ENCODE peak calls at places on chromosomes 16 and 17, in four cellular contexts. V is CD8-positive, alpha-beta memory T cell; E is K562; S is testis. G is an unnamed sample. For H3K9me3, the result is how much of the 10 kb centered on the place peaks cover.

GRCh38 chr16:84387021-84387420 is 18.7 kb downstream of the ATP2C2 start:
- DNase-seq in S (no peak), V (no peak), E (no peak), G (peak)

GRCh38 chr17:81429353-81429774 is 34.1 kb downstream of the BAHCC1 start:
- DNase-seq in V (no peak), E (no peak), S (peak), G (peak)

GRCh38 chr17:40541060-40541872 is 24.0 kb downstream of the CCR7 start:
- DNase-seq in S (no peak), E (no peak), V (peak), G (peak)

GRCh38 chr16:12348733-12349704 is 372.5 kb downstream of the SNX29 start:
- DNase-seq in S (no peak), E (no peak), V (no peak), G (no peak)

GRCh38 chr17:82843904-82844640 is 4.2 kb upstream of the ZNF750 start:
- DNase-seq in V (no peak), S (no peak), E (no peak), G (no peak)

GRCh38 chr17:66602659-66603363 is 232.1 kb upstream of the CACNG5 start:
- DNase-seq in E (no peak), V (no peak), S (no peak), G (no peak)

GRCh38 chr17:2085648-2085949 is 30.7 kb downstream of the HIC1 start:
- DNase-seq in E (no peak), V (no peak), S (no peak), G (no peak)

GRCh38 chr16:4733747-4734062 is 366 bp downstream of the ANKS3 start:
- DNase-seq in V (no peak), S (no peak), E (peak), G (no peak)

GRCh38 chr16:2692948-2693651 is 10.8 kb downstream of the KCTD5 start:
- DNase-seq in E (no peak), S (peak), V (no peak), G (no peak)

GRCh38 chr16:87117936-87118335 is 199.3 kb downstream of the C16orf95 start:
- DNase-seq in V (no peak), S (no peak), E (no peak), G (no peak)

GRCh38 chr16:539901-540530 is 12.5 kb downstream of the CAPN15 start:
- DNase-seq in E (no peak), V (no peak), S (no peak), G (no peak)

GRCh38 chr17:57104461-57105175 is 19.6 kb downstream of the AKAP1 start:
- DNase-seq in E (no peak), S (no peak), V (no peak), G (no peak)

GRCh38 chr16:68713430-68713829 is 23.7 kb upstream of the CDH1 start:
- DNase-seq in V (no peak), E (no peak), S (no peak), G (no peak)

GRCh38 chr17:76382803-76383644 is 1.4 kb upstream of the SPHK1 start:
- DNase-seq in V (peak), E (peak), S (no peak), G (peak)

GRCh38 chr17:82822281-82822680 is 17.5 kb downstream of the ZNF750 start:
- DNase-seq in S (no peak), V (no peak), E (no peak), G (no peak)

GRCh38 chr16:88649195-88649923 is 1.5 kb downstream of the CYBA start:
- DNase-seq in S (no peak), V (no peak), E (no peak), G (peak)

GRCh38 chr17:28033972-28034714 is 8.3 kb upstream of the NLK start:
- DNase-seq in E (peak), S (no peak), V (no peak), G (no peak)

GRCh38 chr16:35295856-35296255 is 1836.4 kb downstream of the TP53TG3F start:
- DNase-seq in V (no peak), S (no peak), E (no peak), G (no peak)
- H3K9me3 ChIP-seq in V (under half), S (under half), E (under half), G (under half)

DNA sequence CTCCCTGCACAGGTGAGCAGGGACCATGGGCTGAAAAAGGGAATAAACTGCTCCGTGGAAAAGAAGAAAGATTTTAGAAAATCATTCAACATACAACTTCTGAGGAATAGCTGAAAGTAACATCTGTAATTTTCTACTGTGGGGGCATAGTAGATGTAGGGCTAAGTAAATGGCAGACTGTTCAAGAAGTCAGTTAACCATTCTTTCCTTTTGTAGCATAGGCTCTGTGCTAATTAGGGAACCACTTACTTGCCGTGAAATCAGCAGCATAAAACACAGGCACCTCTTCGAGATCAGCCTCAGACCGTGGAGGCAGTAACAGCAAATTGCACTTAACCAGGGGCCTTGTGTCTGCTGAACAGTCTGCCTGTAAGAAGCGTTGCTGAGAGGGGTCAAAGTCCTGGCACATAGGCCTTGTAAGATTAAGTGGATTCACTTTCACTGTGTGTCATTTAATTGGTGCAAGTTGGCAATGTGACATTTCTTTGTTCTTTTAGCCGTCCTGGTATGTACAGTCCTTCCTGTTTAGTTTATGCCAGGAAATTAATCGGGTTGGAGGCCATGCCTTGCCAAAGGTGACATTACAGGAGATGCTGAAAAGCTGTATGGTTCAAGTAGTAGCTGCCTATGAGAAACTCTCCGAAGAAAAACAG is 10.4 kb downstream of the COG1 start:
- DNase-seq in E (no peak), V (no peak), S (no peak), G (no peak)
- H3K4me3 ChIP-seq in E (no peak), V (no peak), S (no peak), G (no peak)

DNA sequence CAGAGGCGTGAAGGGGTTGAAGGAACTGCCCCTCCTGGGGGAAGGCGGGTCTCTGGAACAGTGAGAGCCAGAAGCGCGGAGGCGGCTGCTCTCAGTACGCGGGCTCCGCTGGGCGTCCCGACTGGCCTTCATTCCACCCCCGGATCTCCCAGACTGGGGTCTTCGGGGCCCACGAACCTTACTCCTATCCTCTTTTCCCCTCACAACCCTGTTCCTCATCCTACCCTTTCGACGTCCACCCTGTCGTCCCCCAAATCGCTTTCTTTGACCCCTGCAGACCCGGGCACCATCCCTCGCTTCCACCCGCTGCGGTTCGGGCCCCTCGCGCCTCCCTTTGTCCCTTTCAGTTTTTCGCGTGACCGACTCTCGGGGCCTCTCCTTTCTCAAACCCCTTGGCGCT is 2114.6 kb downstream of the TP53TG3F start:
- DNase-seq in S (no peak), V (no peak), E (no peak), G (no peak)
- H3K9me3 ChIP-seq in S (under half), V (under half), E (under half), G (under half)

GRCh38 chr17:43402078-43402477 is 3.3 kb downstream of the ARL4D start:
- DNase-seq in V (no peak), S (no peak), E (no peak), G (no peak)
- H3K4me3 ChIP-seq in V (no peak), S (no peak), E (no peak), G (peak)

GRCh38 chr16:35154627-35155026 is 1695.2 kb downstream of the TP53TG3F start:
- DNase-seq in E (no peak), V (no peak), S (no peak), G (no peak)
- H3K9me3 ChIP-seq in E (under half), V (under half), S (under half), G (under half)

G was measured in upper lobe of right lung.